ENCODE peak calls at places on chromosomes 13 and 19, in five cellular contexts. One of them, this sample, is unnamed.

GRCh38 chr13:96728463-96728862 is 265.8 kb downstream of the OXGR1 start:
- DNase-seq in glutamatergic neuron: no peak
- DNase-seq in activated B cell treated with CpG ODN at 0.5 μM for 24 hours: no peak
- DNase-seq in breast epithelium: no peak
- DNase-seq in left kidney: no peak
- DNase-seq in this sample: no peak

GRCh38 chr13:28340272-28340793 is 154.6 kb downstream of the FLT1 start:
- DNase-seq in breast epithelium: no peak
- DNase-seq in left kidney: no peak
- DNase-seq in activated B cell treated with CpG ODN at 0.5 μM for 24 hours: no peak
- DNase-seq in glutamatergic neuron: no peak
- DNase-seq in this sample: no peak

GRCh38 chr19:18353378-18354005 is 13.1 kb downstream of the PGPEP1 start:
- DNase-seq in left kidney: no peak
- DNase-seq in breast epithelium: no peak
- DNase-seq in activated B cell treated with CpG ODN at 0.5 μM for 24 hours: no peak
- DNase-seq in glutamatergic neuron: no peak
- DNase-seq in this sample: no peak

GRCh38 chr13:75797256-75797655 is 161.1 kb downstream of the LMO7 start:
- DNase-seq in glutamatergic neuron: no peak
- DNase-seq in left kidney: no peak
- DNase-seq in activated B cell treated with CpG ODN at 0.5 μM for 24 hours: no peak
- DNase-seq in breast epithelium: no peak
- DNase-seq in this sample: no peak

GRCh38 chr19:42024622-42025111 is 30.6 kb upstream of the ATP1A3 start:
- DNase-seq in left kidney: peak; percentile 14
- DNase-seq in breast epithelium: peak; percentile 24
- DNase-seq in glutamatergic neuron: no peak
- DNase-seq in activated B cell treated with CpG ODN at 0.5 μM for 24 hours: no peak
- DNase-seq in this sample: peak; percentile 83

GRCh38 chr13:50410921-50411712 is 395.9 kb downstream of the KCNRG start:
- DNase-seq in glutamatergic neuron: no peak
- DNase-seq in breast epithelium: no peak
- DNase-seq in activated B cell treated with CpG ODN at 0.5 μM for 24 hours: no peak
- DNase-seq in left kidney: no peak
- DNase-seq in this sample: no peak

GRCh38 chr13:110812111-110812868 is 98.8 kb downstream of the ING1 start:
- DNase-seq in glutamatergic neuron: no peak
- DNase-seq in left kidney: peak; percentile 86
- DNase-seq in breast epithelium: no peak
- DNase-seq in activated B cell treated with CpG ODN at 0.5 μM for 24 hours: no peak
- DNase-seq in this sample: no peak

GRCh38 chr13:58907347-58907746 is 1256.4 kb downstream of the DIAPH3 start:
- DNase-seq in activated B cell treated with CpG ODN at 0.5 μM for 24 hours: no peak
- DNase-seq in breast epithelium: no peak
- DNase-seq in left kidney: no peak
- DNase-seq in glutamatergic neuron: no peak
- DNase-seq in this sample: no peak

GRCh38 chr13:34249546-34249945 is 431.6 kb downstream of the RFC3 start:
- DNase-seq in breast epithelium: no peak
- DNase-seq in left kidney: no peak
- DNase-seq in activated B cell treated with CpG ODN at 0.5 μM for 24 hours: no peak
- DNase-seq in glutamatergic neuron: no peak
- DNase-seq in this sample: no peak

GRCh38 chr19:9913237-9914000 is 22.9 kb downstream of the OLFM2 start:
- DNase-seq in left kidney: peak; percentile 46
- DNase-seq in glutamatergic neuron: peak; percentile 47
- DNase-seq in breast epithelium: no peak
- DNase-seq in activated B cell treated with CpG ODN at 0.5 μM for 24 hours: no peak
- DNase-seq in this sample: no peak

GRCh38 chr13:34466301-34466700 is 475.8 kb upstream of the NBEA start:
- DNase-seq in breast epithelium: no peak
- DNase-seq in left kidney: no peak
- DNase-seq in glutamatergic neuron: no peak
- DNase-seq in activated B cell treated with CpG ODN at 0.5 μM for 24 hours: no peak
- DNase-seq in this sample: no peak

This sample was measured in cardiac septum.